ENCODE peak calls at places on chromosomes 4 and X, in nine cellular contexts. R, L, E, J, T, Z, U, W and S are unnamed samples.

GRCh38 chr4:8871417-8872401 is at the start of gene HMX1:
- DNase-seq in R (no peak), L (no peak), E (no peak), J (no peak), T (no peak), Z (no peak), U (no peak), W (no peak), S (no peak)

GRCh38 chr4:73499996-73500765 is 18.6 kb downstream of the AFM start:
- DNase-seq in R (no peak), L (no peak), E (peak), J (peak), T (no peak), Z (peak), U (no peak), W (no peak), S (peak)

GRCh38 chrX:13506574-13506973 is 62.8 kb upstream of the EGFL6 start:
- DNase-seq in R (no peak), L (peak), E (peak), J (peak), T (peak), Z (peak), U (peak), W (peak), S (peak)

GRCh38 chr4:90443231-90443630 is 316.0 kb downstream of the CCSER1 start:
- DNase-seq in R (no peak), L (no peak), E (no peak), J (no peak), T (no peak), Z (no peak), U (no peak), W (peak), S (no peak)

GRCh38 chr4:53616219-53616618 is 24.9 kb upstream of the LNX1 start:
- DNase-seq in R (no peak), L (no peak), E (no peak), J (no peak), T (no peak), Z (no peak), U (no peak), W (no peak), S (no peak)

GRCh38 chr4:119027815-119028214 is 107.8 kb upstream of the MYOZ2 start:
- DNase-seq in R (no peak), L (no peak), E (no peak), J (no peak), T (no peak), Z (no peak), U (no peak), W (no peak), S (no peak)

GRCh38 chrX:132958086-132958703 is at the start of gene HS6ST2:
- DNase-seq in R (no peak), L (no peak), E (no peak), J (no peak), T (no peak), Z (no peak), U (no peak), W (no peak), S (no peak)

GRCh38 chrX:149453911-149454820 is 50.9 kb downstream of the IDS start:
- DNase-seq in R (no peak), L (no peak), E (no peak), J (no peak), T (no peak), Z (peak), U (no peak), W (peak), S (no peak)

GRCh38 chr4:140152015-140152703 is 1.8 kb downstream of the MAML3 start:
- DNase-seq in R (peak), L (peak), E (no peak), J (no peak), T (peak), Z (no peak), U (peak), W (no peak), S (no peak)

GRCh38 chrX:149504915-149505651 is at the start of gene IDS:
- DNase-seq in R (peak), L (peak), E (peak), J (peak), T (peak), Z (peak), U (peak), W (peak), S (peak)

GRCh38 chr4:39729557-39729956 is 31.6 kb downstream of the UBE2K start:
- DNase-seq in R (no peak), L (no peak), E (peak), J (peak), T (no peak), Z (peak), U (no peak), W (peak), S (peak)

GRCh38 chr4:8648296-8648695 is 55.7 kb downstream of the CPZ start:
- DNase-seq in R (peak), L (no peak), E (no peak), J (no peak), T (no peak), Z (no peak), U (no peak), W (no peak), S (no peak)

GRCh38 chr4:31114821-31115220 is 394.7 kb downstream of the PCDH7 start:
- DNase-seq in R (no peak), L (no peak), E (no peak), J (no peak), T (no peak), Z (no peak), U (no peak), W (no peak), S (no peak)

GRCh38 chrX:142233400-142233799 is 28.3 kb upstream of the MAGEC2 start:
- DNase-seq in R (no peak), L (no peak), E (no peak), J (no peak), T (no peak), Z (no peak), U (no peak), W (no peak), S (no peak)

GRCh38 chr4:160353548-160353947 is 1250.7 kb downstream of the RAPGEF2 start:
- DNase-seq in R (no peak), L (no peak), E (no peak), J (no peak), T (no peak), Z (no peak), U (no peak), W (no peak), S (no peak)

GRCh38 chr4:40395908-40396806 is 61.0 kb downstream of the CHRNA9 start:
- DNase-seq in R (no peak), L (peak), E (peak), J (peak), T (no peak), Z (peak), U (peak), W (peak), S (peak)

GRCh38 chrX:14051416-14051815 is 21.7 kb upstream of the GEMIN8 start:
- DNase-seq in R (no peak), L (no peak), E (no peak), J (no peak), T (no peak), Z (no peak), U (no peak), W (no peak), S (no peak)

GRCh38 chr4:7186516-7187296 is 5.6 kb upstream of the SORCS2 start:
- DNase-seq in R (peak), L (no peak), E (no peak), J (no peak), T (no peak), Z (no peak), U (peak), W (no peak), S (no peak)

GRCh38 chr4:139740531-139741041 is 75.0 kb downstream of the MGST2 start:
- DNase-seq in R (peak), L (peak), E (peak), J (peak), T (peak), Z (peak), U (peak), W (peak), S (peak)

GRCh38 chrX:88865634-88866033 is 118.6 kb downstream of the CPXCR1 start:
- DNase-seq in R (no peak), L (no peak), E (no peak), J (no peak), T (no peak), Z (no peak), U (no peak), W (no peak), S (no peak)

GRCh38 chrX:110409925-110410324 is 51.3 kb downstream of the RTL9 start:
- DNase-seq in R (no peak), L (no peak), E (peak), J (peak), T (no peak), Z (peak), U (no peak), W (peak), S (peak)

GRCh38 chr4:80053140-80053910 is 19.7 kb downstream of the ANTXR2 start:
- DNase-seq in R (no peak), L (no peak), E (peak), J (peak), T (no peak), Z (peak), U (no peak), W (no peak), S (no peak)

GRCh38 chr4:65918872-65919271 is 248.6 kb upstream of the EPHA5 start:
- DNase-seq in R (no peak), L (no peak), E (no peak), J (no peak), T (no peak), Z (no peak), U (no peak), W (no peak), S (no peak)

GRCh38 chrX:53193093-53193492 is 31.9 kb downstream of the KDM5C start:
- DNase-seq in R (no peak), L (no peak), E (no peak), J (no peak), T (no peak), Z (no peak), U (no peak), W (no peak), S (no peak)

GRCh38 chr4:127604949-127605709 is 27.6 kb upstream of the INTU start:
- DNase-seq in R (no peak), L (no peak), E (peak), J (peak), T (no peak), Z (peak), U (no peak), W (peak), S (peak)

GRCh38 chr4:142278171-142278570 is 567.9 kb downstream of the INPP4B start:
- DNase-seq in R (no peak), L (no peak), E (peak), J (no peak), T (no peak), Z (no peak), U (no peak), W (no peak), S (no peak)

GRCh38 chrX:87338510-87338909 is 179.1 kb upstream of the KLHL4 start:
- DNase-seq in R (no peak), L (no peak), E (peak), J (peak), T (peak), Z (peak), U (no peak), W (peak), S (peak)

GRCh38 chrX:56281789-56282188 is 49.6 kb downstream of the KLF8 start:
- DNase-seq in R (no peak), L (no peak), E (peak), J (peak), T (no peak), Z (peak), U (no peak), W (peak), S (peak)

GRCh38 chr4:169968999-169969398 is 57.2 kb downstream of the MFAP3L start:
- DNase-seq in R (no peak), L (no peak), E (peak), J (no peak), T (no peak), Z (peak), U (no peak), W (peak), S (peak)

GRCh38 chrX:25968920-25969319 is 169.2 kb upstream of the MAGEB18 start:
- DNase-seq in R (peak), L (no peak), E (peak), J (no peak), T (peak), Z (peak), U (no peak), W (no peak), S (peak)

GRCh38 chr4:140300271-140300970 is 73.0 kb upstream of the SCOC start:
- DNase-seq in R (peak), L (peak), E (peak), J (peak), T (no peak), Z (peak), U (no peak), W (peak), S (peak)

GRCh38 chr4:148735432-148736155 is 293.4 kb upstream of the NR3C2 start:
- DNase-seq in R (no peak), L (no peak), E (no peak), J (no peak), T (no peak), Z (no peak), U (no peak), W (peak), S (no peak)

GRCh38 chr4:27154706-27155105 is 294.1 kb downstream of the STIM2 start:
- DNase-seq in R (no peak), L (no peak), E (peak), J (peak), T (no peak), Z (peak), U (no peak), W (peak), S (peak)

GRCh38 chr4:155077860-155078259 is 130.6 kb upstream of the NPY2R start:
- DNase-seq in R (no peak), L (no peak), E (no peak), J (no peak), T (no peak), Z (no peak), U (no peak), W (no peak), S (no peak)

GRCh38 chrX:69618803-69619202 is 2.9 kb downstream of the EDA start:
- DNase-seq in R (no peak), L (no peak), E (peak), J (peak), T (no peak), Z (peak), U (no peak), W (no peak), S (peak)

GRCh38 chrX:153443476-153444332 is 2.2 kb downstream of the TREX2 start:
- DNase-seq in R (no peak), L (no peak), E (no peak), J (no peak), T (no peak), Z (no peak), U (no peak), W (peak), S (no peak)

GRCh38 chr4:15654556-15655222 is 468 bp downstream of the FBXL5 start:
- DNase-seq in R (peak), L (peak), E (peak), J (peak), T (peak), Z (peak), U (peak), W (peak), S (peak)

GRCh38 chrX:150648296-150648940 is 44.8 kb upstream of the MTMR1 start:
- DNase-seq in R (no peak), L (no peak), E (peak), J (no peak), T (no peak), Z (no peak), U (no peak), W (no peak), S (no peak)

GRCh38 chr4:169231647-169232262 is 39.0 kb downstream of the SH3RF1 start:
- DNase-seq in R (no peak), L (no peak), E (no peak), J (no peak), T (no peak), Z (no peak), U (no peak), W (peak), S (no peak)

GRCh38 chrX:31036895-31037294 is 34.9 kb downstream of the FTHL17 start:
- DNase-seq in R (no peak), L (peak), E (peak), J (peak), T (peak), Z (peak), U (peak), W (peak), S (peak)

GRCh38 chrX:31039327-31039711 is 32.5 kb downstream of the FTHL17 start:
- DNase-seq in R (no peak), L (no peak), E (no peak), J (no peak), T (no peak), Z (no peak), U (no peak), W (no peak), S (no peak)

GRCh38 chrX:31038585-31039326 is 33.1 kb downstream of the FTHL17 start:
- DNase-seq in R (no peak), L (peak), E (peak), J (peak), T (peak), Z (peak), U (no peak), W (peak), S (peak)
- H3K4me3 ChIP-seq in R (no peak), L (no peak), E (no peak), J (no peak), T (no peak), Z (no peak), U (no peak), W (no peak), S (no peak)

GRCh38 chr4:103201724-103202123 is 3.6 kb upstream of the CENPE start:
- DNase-seq in R (no peak), L (no peak), E (no peak), J (no peak), T (no peak), Z (no peak), U (no peak), W (no peak), S (no peak)

GRCh38 chr4:103199009-103199408 is 866 bp upstream of the CENPE start:
- DNase-seq in R (peak), L (no peak), E (no peak), J (no peak), T (no peak), Z (no peak), U (no peak), W (no peak), S (no peak)

GRCh38 chr4:103201254-103201653 is 3.1 kb upstream of the CENPE start:
- DNase-seq in R (no peak), L (no peak), E (no peak), J (no peak), T (no peak), Z (no peak), U (no peak), W (no peak), S (no peak)

GRCh38 chr4:103207673-103208072 is 9.5 kb upstream of the CENPE start:
- DNase-seq in R (no peak), L (no peak), E (no peak), J (no peak), T (no peak), Z (no peak), U (no peak), W (peak), S (no peak)

DNA sequence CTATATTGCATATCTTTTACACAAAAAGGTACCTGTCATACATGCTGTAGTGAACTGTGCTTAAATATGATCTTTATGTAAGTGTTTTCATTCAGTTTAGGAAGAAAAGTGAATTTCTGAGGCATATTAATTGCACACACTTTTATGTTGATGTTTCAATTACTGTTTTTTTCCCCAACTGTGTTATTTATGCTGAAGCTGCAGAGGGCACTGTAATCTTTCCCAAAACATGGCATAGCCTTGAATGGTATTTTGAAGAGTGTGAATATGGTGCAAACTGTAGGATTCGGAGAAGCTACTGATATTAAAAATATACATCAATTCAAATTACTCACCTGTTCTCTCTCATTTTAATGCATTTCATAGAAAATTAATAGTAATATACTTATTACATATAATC is 6.0 kb upstream of the CENPE start:
- DNase-seq in R (no peak), L (no peak), E (peak), J (peak), T (no peak), Z (peak), U (no peak), W (peak), S (peak)
- TF ChIP-seq CTCF in R (no peak), L (no peak), E (peak), J (peak), T (no peak), Z (peak), U (no peak), W (peak), S (peak)

DNA sequence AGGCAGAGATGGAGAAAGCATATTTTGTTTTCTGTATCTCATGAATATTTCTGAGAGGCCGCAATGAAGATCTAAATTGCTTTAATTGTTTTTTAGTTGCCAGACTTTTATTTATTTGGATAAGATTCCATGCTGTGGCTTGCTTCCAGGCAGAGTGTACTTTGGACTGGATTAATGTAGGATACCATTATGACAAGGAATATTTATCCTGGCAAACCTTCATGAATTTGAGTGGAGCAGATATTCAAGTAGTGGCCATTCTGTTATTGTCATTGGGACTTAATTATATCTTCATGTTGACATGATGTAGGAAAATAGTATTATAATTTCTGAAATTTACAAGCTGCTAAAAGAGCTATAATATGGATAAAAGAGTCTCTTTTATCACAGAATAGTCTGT is 182.9 kb downstream of the C4orf33 start:
- DNase-seq in R (no peak), L (no peak), E (no peak), J (no peak), T (no peak), Z (no peak), U (no peak), W (no peak), S (no peak)
- H3K4me3 ChIP-seq in R (no peak), L (no peak), E (no peak), J (no peak), T (no peak), Z (no peak), U (no peak), W (no peak), S (no peak)

DNA sequence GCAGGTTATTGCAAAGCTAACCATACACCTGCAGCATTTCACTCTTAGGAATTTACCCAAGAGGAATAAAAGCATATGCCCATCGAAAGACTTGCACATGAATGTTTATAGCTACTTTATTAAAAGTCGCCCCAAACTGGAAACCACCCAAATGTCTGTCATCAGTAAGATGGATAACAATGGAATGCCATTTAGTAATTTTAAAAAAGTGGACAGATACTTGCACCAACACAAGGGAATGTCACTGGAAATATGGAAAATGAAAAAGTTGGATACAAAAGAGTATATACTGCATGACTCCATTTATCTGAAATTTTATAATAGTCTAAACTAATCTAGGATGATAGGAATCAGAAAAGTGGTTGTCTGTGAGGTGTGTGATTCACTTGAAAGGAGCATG is 12.9 kb downstream of the GK start:
- DNase-seq in R (no peak), L (no peak), E (no peak), J (no peak), T (no peak), Z (no peak), U (no peak), W (no peak), S (no peak)
- TF ChIP-seq CTCF in R (no peak), L (no peak), E (no peak), J (no peak), T (no peak), Z (no peak), U (no peak), W (no peak), S (no peak)

GRCh38 chrX:129700536-129700935 is 38.2 kb upstream of the XPNPEP2 start:
- DNase-seq in R (peak), L (no peak), E (no peak), J (no peak), T (no peak), Z (no peak), U (no peak), W (no peak), S (no peak)
- H3K4me3 ChIP-seq in R (no peak), L (no peak), E (no peak), J (no peak), T (no peak), Z (no peak), U (no peak), W (no peak), S (no peak)

DNA sequence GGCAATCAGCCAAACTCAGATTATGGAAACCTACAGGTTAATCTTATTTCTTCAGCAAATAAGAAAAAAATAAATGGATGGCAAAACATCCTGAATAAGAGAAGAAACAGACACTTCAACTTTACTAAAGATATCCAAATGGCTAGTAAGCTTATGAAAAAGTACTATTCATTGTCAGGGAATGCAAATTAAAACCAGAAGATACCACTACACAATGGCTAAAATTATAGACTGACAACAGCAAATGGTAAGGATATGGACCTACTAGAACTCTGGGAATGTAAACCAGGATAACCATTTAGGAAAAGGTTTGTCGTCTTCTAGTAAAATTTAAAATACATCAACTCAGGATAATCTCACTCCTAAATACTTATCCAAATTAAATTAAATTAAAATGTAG is 24.3 kb downstream of the GRSF1 start:
- DNase-seq in R (no peak), L (no peak), E (no peak), J (no peak), T (no peak), Z (peak), U (no peak), W (no peak), S (no peak)
- TF ChIP-seq CTCF in R (no peak), L (no peak), E (no peak), J (no peak), T (no peak), Z (no peak), U (no peak), W (no peak), S (no peak)